ENCODE peak calls at places on chromosomes 1 and 21, in nine cellular contexts. L is transverse colon, B is ovary, J is uterus, Y is IMR-90, T is prostate gland, A is adrenal gland, F is heart left ventricle, N is breast epithelium. G is an unnamed sample.

GRCh38 chr1:85361106-85361505 is 84.7 kb upstream of the BCL10 start:
- DNase-seq in N (no peak), L (no peak), B (no peak), A (no peak), Y (peak; percentile 87), J (peak; percentile 15), F (peak; percentile 29), T (no peak), G (no peak)

GRCh38 chr1:12148160-12148957 is 18.4 kb upstream of the TNFRSF1B start:
- DNase-seq in J (no peak), B (no peak), N (no peak), T (no peak), Y (peak; percentile 76), L (peak; percentile 92), A (peak; percentile 49), F (no peak), G (no peak)

GRCh38 chr1:5901150-5901549 is 91.1 kb downstream of the NPHP4 start:
- DNase-seq in J (no peak), N (peak; percentile 44), Y (no peak), T (no peak), L (no peak), A (no peak), F (no peak), B (peak; percentile 4), G (no peak)

GRCh38 chr1:8315573-8316475 is 2.1 kb upstream of the SLC45A1 start:
- DNase-seq in J (no peak), A (no peak), B (no peak), F (no peak), L (no peak), T (no peak), Y (no peak), N (no peak), G (no peak)

GRCh38 chr1:57770236-57770635 is 346.4 kb upstream of the DAB1 start:
- DNase-seq in N (no peak), L (no peak), J (no peak), Y (no peak), T (no peak), B (no peak), A (no peak), F (no peak), G (no peak)

GRCh38 chr21:39065912-39066311 is 117.3 kb downstream of the PSMG1 start:
- DNase-seq in N (no peak), L (no peak), J (no peak), B (no peak), A (no peak), T (no peak), F (no peak), Y (no peak), G (no peak)

GRCh38 chr1:214808845-214809460 is 206.0 kb downstream of the CENPF start:
- DNase-seq in B (no peak), T (no peak), A (no peak), Y (peak; percentile 62), L (no peak), F (no peak), N (no peak), J (no peak), G (no peak)

GRCh38 chr1:96370752-96371151 is 350.8 kb upstream of the PTBP2 start:
- DNase-seq in J (no peak), T (no peak), B (no peak), A (peak; percentile 35), Y (peak; percentile 96), N (no peak), F (no peak), L (no peak), G (no peak)

GRCh38 chr1:222464841-222465210 is 83.1 kb downstream of the HHIPL2 start:
- DNase-seq in B (peak; percentile 67), Y (peak; percentile 73), N (peak; percentile 27), J (peak; percentile 61), T (peak; percentile 22), L (peak; percentile 44), F (peak; percentile 52), A (peak; percentile 59), G (peak; percentile 23)

GRCh38 chr1:26913754-26914619 is at the start of gene NR0B2:
- DNase-seq in Y (no peak), T (no peak), F (peak; percentile 75), A (peak; percentile 95), B (no peak), J (no peak), L (peak; percentile 82), N (no peak), G (no peak)

GRCh38 chr1:150083907-150084306 is 16.3 kb downstream of the VPS45 start:
- DNase-seq in L (no peak), A (no peak), T (no peak), J (no peak), N (no peak), Y (peak; percentile 14), F (no peak), B (no peak), G (no peak)

GRCh38 chr1:53420331-53420730 is 38.9 kb upstream of the DMRTB1 start:
- DNase-seq in Y (no peak), J (no peak), N (no peak), B (no peak), F (no peak), T (no peak), L (no peak), A (no peak), G (no peak)

GRCh38 chr21:34796518-34797201 is 127.9 kb downstream of the CLIC6 start:
- DNase-seq in L (no peak), T (peak; percentile 63), N (no peak), F (no peak), Y (no peak), A (no peak), J (no peak), B (no peak), G (no peak)

GRCh38 chr1:18182518-18183160 is 75.0 kb downstream of the IGSF21 start:
- DNase-seq in T (no peak), F (peak; percentile 63), L (no peak), A (peak; percentile 52), J (no peak), B (no peak), N (no peak), Y (no peak), G (no peak)

GRCh38 chr1:183073320-183073719 is 50.1 kb downstream of the LAMC1 start:
- DNase-seq in J (no peak), B (no peak), A (no peak), F (no peak), Y (no peak), T (no peak), N (no peak), L (no peak), G (no peak)
- H3K4me3 ChIP-seq in J (no peak overlapping the region), B (no peak overlapping the region), A (no peak overlapping the region), F (no peak overlapping the region), Y (no peak overlapping the region), T (no peak overlapping the region), N (no peak overlapping the region), L (no peak overlapping the region), G (no peak overlapping the region)

DNA sequence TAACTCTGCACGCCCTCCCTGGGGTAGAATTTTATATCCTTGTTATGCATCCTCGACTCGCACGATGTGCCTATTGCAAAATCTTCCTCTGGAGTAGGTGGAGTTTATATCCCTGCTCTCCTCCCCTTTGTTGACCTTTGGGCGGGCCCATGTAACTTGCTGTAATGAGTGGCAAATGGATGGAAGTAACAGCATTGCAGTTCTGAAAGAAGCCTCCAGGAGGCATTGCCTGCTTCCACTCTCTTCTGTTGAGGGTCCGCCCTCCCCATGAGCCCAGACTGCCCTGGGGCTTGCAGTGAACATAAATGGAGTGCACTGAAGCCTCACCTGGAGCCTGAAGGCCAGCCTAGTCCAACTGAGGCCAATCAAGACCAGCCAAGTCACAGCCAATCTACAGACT is 62.2 kb upstream of the GRIK3 start:
- DNase-seq in F (no peak), T (no peak), A (no peak), B (no peak), J (no peak), Y (no peak), N (no peak), L (no peak), G (no peak)
- TF ChIP-seq CTCF in F (no peak), T (no peak), A (no peak), B (no peak), J (no peak), Y (no peak), N (no peak), L (no peak), G (no peak)

GRCh38 chr1:63367218-63368103 is at the start of gene ALG6:
- DNase-seq in N (peak; percentile 84), T (peak; percentile 90), L (peak; percentile 95), J (peak; percentile 96), A (peak; percentile 91), B (peak; percentile 98), F (peak; percentile 96), Y (peak; percentile 87), G (peak; percentile 97)
- TF ChIP-seq POLR2A in N (no peak), T (peak; percentile 71), L (peak; percentile 68), J (no peak), A (peak; percentile 71), B (peak; percentile 50), F (no peak), Y (peak; percentile 45), G (no peak)

GRCh38 chr1:235012436-235013210 is 116.0 kb downstream of the TOMM20 start:
- DNase-seq in N (no peak), J (no peak), T (no peak), L (no peak), Y (no peak), F (no peak), B (no peak), A (peak; percentile 6), G (no peak)

GRCh38 chr1:235009561-235010306 is 118.9 kb downstream of the TOMM20 start:
- DNase-seq in J (no peak), N (no peak), A (peak; percentile 9), B (no peak), L (no peak), T (no peak), F (no peak), Y (no peak), G (no peak)

GRCh38 chr1:235013512-235013911 is 115.1 kb downstream of the TOMM20 start:
- DNase-seq in J (no peak), F (no peak), N (no peak), A (peak; percentile 38), B (no peak), T (no peak), L (no peak), Y (no peak), G (peak; percentile 84)

GRCh38 chr1:235011064-235011598 is 117.5 kb downstream of the TOMM20 start:
- DNase-seq in A (peak; percentile 1), T (no peak), J (no peak), N (no peak), Y (no peak), B (no peak), L (no peak), F (no peak), G (peak; percentile 79)

DNA sequence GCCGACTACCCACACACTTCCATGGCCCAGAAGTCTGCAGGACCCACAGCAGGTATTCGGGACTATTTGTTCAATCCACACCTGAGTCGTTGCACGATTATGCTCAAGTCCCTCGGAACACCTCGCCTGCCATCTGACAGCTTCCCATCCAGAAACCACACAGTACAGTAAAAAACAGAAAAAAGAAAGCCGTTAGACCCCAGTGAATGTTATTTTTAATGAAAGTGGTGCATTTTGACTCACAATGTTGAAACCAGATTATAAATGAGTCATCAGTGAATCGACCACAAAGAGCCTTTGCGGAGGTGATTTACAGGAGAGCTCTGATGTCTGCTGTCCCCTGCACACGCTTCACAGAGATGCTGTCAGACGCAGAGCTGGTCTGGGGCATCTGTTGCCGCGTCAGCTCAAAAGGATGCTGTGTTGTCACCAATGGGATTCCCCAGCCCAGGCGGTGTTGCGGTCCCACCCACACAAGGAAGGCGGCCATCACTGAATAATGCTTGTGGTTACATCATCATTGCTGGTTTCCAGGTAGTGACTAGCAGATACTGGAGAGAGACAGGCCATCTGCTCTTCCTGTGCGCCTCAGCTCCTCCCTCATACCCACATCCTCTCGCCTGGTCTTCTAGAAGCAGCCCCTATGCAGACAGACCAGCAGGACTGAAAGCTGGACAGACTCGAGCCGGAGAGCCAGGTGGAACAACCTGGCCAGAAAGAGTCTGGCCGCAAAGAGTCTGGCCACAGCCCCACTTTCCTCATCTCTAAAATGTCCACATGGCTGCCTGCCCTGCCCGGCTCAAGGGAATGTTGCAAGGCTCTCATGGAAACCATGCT is 116.8 kb downstream of the TOMM20 start:
- DNase-seq in N (peak; percentile 85), L (peak; percentile 74), F (peak; percentile 85), Y (peak; percentile 100), B (no peak), T (no peak), A (peak; percentile 34), J (peak; percentile 80), G (peak; percentile 91)
- H3K4me3 ChIP-seq in N (no peak overlapping the region), L (no peak overlapping the region), F (no peak overlapping the region), Y (no peak overlapping the region), B (no peak overlapping the region), T (no peak overlapping the region), A (no peak overlapping the region), J (no peak overlapping the region), G (no peak overlapping the region)